ENCODE peak calls at places on chromosomes 3 and 15, in eight cellular contexts. V, K, Q, L, E, T, F and S are unnamed samples.

GRCh38 chr3:186888569-186888968 is 41.8 kb upstream of the ST6GAL1 start:
- DNase-seq in E (no peak), V (no peak), K (no peak), T (no peak), Q (peak; percentile 29), L (no peak), F (no peak), S (no peak)

GRCh38 chr3:149585401-149585726 is 72.5 kb downstream of the WWTR1 start:
- DNase-seq in E (peak; percentile 46), K (no peak), V (no peak), F (no peak), T (no peak), Q (no peak), L (no peak), S (no peak)

GRCh38 chr15:62887113-62887570 is 155.4 kb upstream of the TPM1 start:
- DNase-seq in T (no peak), Q (no peak), L (peak; percentile 74), E (peak; percentile 31), V (no peak), K (no peak), F (peak; percentile 49), S (no peak)

GRCh38 chr3:18447720-18448119 is 22.6 kb upstream of the SATB1 start:
- DNase-seq in F (no peak), Q (no peak), E (no peak), V (no peak), K (no peak), T (no peak), L (no peak), S (no peak)

GRCh38 chr15:39115379-39116057 is 465.4 kb upstream of the THBS1 start:
- DNase-seq in Q (no peak), L (peak; percentile 50), V (no peak), E (no peak), F (no peak), T (no peak), K (no peak), S (peak; percentile 29)

GRCh38 chr3:72439321-72440183 is 408.7 kb downstream of the SHQ1 start:
- DNase-seq in V (no peak), L (no peak), K (no peak), T (no peak), E (no peak), F (peak; percentile 20), Q (no peak), S (no peak)

GRCh38 chr3:170355738-170356595 is 1.5 kb upstream of the SKIL start:
- DNase-seq in K (no peak), E (peak; percentile 80), T (peak; percentile 35), F (peak; percentile 54), L (peak; percentile 25), Q (no peak), V (no peak), S (peak; percentile 71)

GRCh38 chr3:30933478-30934207 is 39.2 kb upstream of the GADL1 start:
- DNase-seq in Q (no peak), E (no peak), K (no peak), T (no peak), F (no peak), L (no peak), V (no peak), S (no peak)

GRCh38 chr3:181561130-181561529 is 150.6 kb upstream of the SOX2 start:
- DNase-seq in Q (no peak), L (no peak), V (no peak), F (no peak), K (no peak), E (no peak), T (no peak), S (no peak)

GRCh38 chr3:13069495-13069894 is 3.7 kb downstream of the IQSEC1 start:
- DNase-seq in F (no peak), K (no peak), V (no peak), Q (no peak), E (no peak), T (no peak), L (no peak), S (no peak)

DNA sequence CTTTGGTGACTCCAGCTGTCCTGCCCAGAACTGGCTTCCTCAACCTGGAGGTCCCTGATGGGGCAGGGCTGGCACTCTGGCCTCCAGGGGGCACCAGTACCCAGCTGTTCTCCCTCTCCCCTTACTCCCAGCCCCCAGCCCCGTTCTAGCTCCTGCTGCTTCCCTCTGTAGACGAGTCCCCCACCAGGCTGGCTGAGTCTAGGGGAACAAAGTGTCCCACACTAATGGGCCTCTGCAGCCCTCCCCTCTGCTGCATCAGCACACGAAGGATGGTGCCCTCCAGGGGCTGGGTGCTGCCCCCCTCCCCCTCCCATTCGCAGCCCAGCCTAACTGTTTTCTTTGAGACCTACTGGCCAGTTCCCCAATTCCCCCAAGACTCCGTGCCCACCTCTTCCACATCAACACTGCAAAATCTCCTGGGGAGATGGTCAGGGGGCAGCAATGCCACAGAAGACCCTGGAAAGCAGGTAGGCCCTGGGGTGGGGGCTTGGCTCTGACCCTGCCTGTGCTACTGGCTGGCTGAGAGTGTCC is 4.2 kb downstream of the RHCG start:
- DNase-seq in Q (no peak), T (no peak), L (no peak), V (peak; percentile 73), F (no peak), K (no peak), E (peak; percentile 7), S (no peak)
- TF ChIP-seq CTCF in Q (no peak), T (no peak), L (peak; percentile 34), V (peak; percentile 71), F (peak; percentile 23), K (peak; percentile 55), E (peak; percentile 61), S (peak; percentile 62)

GRCh38 chr15:59172289-59172901 is 34.2 kb upstream of the LDHAL6B start:
- DNase-seq in T (no peak), F (no peak), V (no peak), E (no peak), Q (no peak), L (no peak), K (no peak), S (no peak)
- H3K4me3 ChIP-seq in T (no peak overlapping the region), F (no peak overlapping the region), V (no peak overlapping the region), E (no peak overlapping the region), Q (no peak overlapping the region), L (no peak overlapping the region), K (no peak overlapping the region), S (no peak overlapping the region)

DNA sequence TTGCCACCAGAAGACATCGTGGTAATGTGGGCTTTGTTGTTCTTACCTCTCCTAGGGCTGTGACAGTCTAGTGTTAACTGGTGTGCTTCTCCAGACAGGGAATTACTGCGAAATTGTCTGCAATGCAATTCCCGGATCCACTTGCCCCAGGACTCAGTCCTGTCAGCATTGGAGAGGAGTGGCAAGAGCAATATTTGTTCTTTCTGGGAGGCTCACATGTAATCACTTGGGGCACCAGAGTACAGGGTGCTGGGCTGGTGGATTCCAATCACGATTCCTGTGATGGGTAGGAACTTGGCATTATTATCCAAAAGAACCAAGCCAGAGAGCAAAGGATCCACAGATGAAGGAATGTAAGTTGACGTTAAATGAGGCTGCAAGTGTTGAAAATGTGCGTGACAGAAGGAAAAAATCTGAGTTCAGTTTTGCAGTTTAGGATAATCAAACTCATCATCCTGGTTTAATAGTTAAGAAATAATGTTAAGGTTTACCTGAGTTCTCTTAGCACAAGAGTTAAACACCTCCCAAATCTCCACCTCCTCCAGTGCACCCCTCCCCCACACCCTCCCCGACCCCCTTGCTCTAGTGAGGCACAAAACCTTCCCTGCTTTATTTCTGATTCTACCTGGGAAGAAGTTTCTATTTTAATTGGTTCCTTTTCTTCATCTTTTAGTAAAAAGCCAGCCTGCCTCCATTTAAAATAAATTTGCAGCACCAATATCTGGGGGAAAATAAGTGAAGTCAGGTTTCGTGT is 79.2 kb downstream of the GMPS start:
- DNase-seq in Q (no peak), T (no peak), K (no peak), L (no peak), F (no peak), V (no peak), E (no peak), S (no peak)
- TF ChIP-seq CTCF in Q (no peak), T (no peak), K (no peak), L (no peak), F (no peak), V (no peak), E (no peak), S (no peak)

GRCh38 chr3:44031387-44032380 is 210.0 kb upstream of the TOPAZ1 start:
- DNase-seq in F (no peak), E (no peak), T (no peak), K (no peak), L (no peak), Q (no peak), V (no peak), S (no peak)
- H3K4me3 ChIP-seq in F (no peak overlapping the region), E (no peak overlapping the region), T (no peak overlapping the region), K (no peak overlapping the region), L (no peak overlapping the region), Q (no peak overlapping the region), V (no peak overlapping the region), S (no peak overlapping the region)

GRCh38 chr15:85959573-85959972 is 120.1 kb upstream of the AGBL1 start:
- DNase-seq in T (no peak), E (no peak), V (no peak), L (no peak), F (no peak), Q (no peak), K (no peak), S (no peak)

GRCh38 chr15:85960381-85960780 is 119.3 kb upstream of the AGBL1 start:
- DNase-seq in T (no peak), F (no peak), K (no peak), V (no peak), E (no peak), Q (no peak), L (no peak), S (no peak)

GRCh38 chr15:85967553-85967952 is 112.1 kb upstream of the AGBL1 start:
- DNase-seq in L (no peak), V (no peak), K (no peak), F (no peak), T (no peak), Q (no peak), E (no peak), S (no peak)

GRCh38 chr15:85963262-85963760 is 116.4 kb upstream of the AGBL1 start:
- DNase-seq in E (no peak), F (no peak), Q (no peak), K (no peak), T (no peak), L (no peak), V (no peak), S (no peak)

GRCh38 chr15:85964471-85964870 is 115.2 kb upstream of the AGBL1 start:
- DNase-seq in L (no peak), V (no peak), F (no peak), T (no peak), E (no peak), K (no peak), Q (no peak), S (no peak)
- TF ChIP-seq CTCF in L (no peak), V (no peak), F (no peak), T (no peak), E (no peak), K (no peak), Q (no peak), S (no peak)